ENCODE peak calls at places on chromosomes 2 and 18, in six cellular contexts. V is T-helper 9 cell, O is left ventricle myocardium inferior, T is DMS 273 treated with DMSO at 0.1 percent for 48 hours, Q is H7, H is SW480. X is an unnamed sample.

GRCh38 chr2:30645081-30645744 is 162.0 kb downstream of the CAPN13 start:
- DNase-seq in V (no peak), O (no peak), T (no peak), Q (no peak), H (no peak), X (no peak)

GRCh38 chr2:15173506-15173905 is 387.6 kb downstream of the NBAS start:
- DNase-seq in V (no peak), O (no peak), T (no peak), Q (no peak), H (no peak), X (no peak)

GRCh38 chr2:129885735-129886134 is 93.7 kb upstream of the RAB6C start:
- DNase-seq in V (no peak), O (no peak), T (no peak), Q (no peak), H (peak), X (no peak)

GRCh38 chr18:67783215-67783946 is 266.9 kb upstream of the DSEL start:
- DNase-seq in V (no peak), O (no peak), T (no peak), Q (no peak), H (peak), X (no peak)

GRCh38 chr2:66346241-66346664 is 88.7 kb upstream of the MEIS1 start:
- DNase-seq in V (no peak), O (no peak), T (no peak), Q (no peak), H (no peak), X (no peak)

GRCh38 chr18:75478996-75479870 is 51.7 kb upstream of the SMIM21 start:
- DNase-seq in V (no peak), O (no peak), T (no peak), Q (peak), H (peak), X (peak)

GRCh38 chr2:190537765-190538164 is 3.2 kb upstream of the NEMP2 start:
- DNase-seq in V (no peak), O (no peak), T (no peak), Q (no peak), H (no peak), X (no peak)

GRCh38 chr2:95231723-95232122 is 24.4 kb downstream of the ZNF892 start:
- DNase-seq in V (no peak), O (peak), T (peak), Q (peak), H (peak), X (peak)

GRCh38 chr2:219951111-219951510 is 323.7 kb downstream of the SLC4A3 start:
- DNase-seq in V (no peak), O (no peak), T (no peak), Q (no peak), H (no peak), X (no peak)

GRCh38 chr2:1162768-1163584 is 212.3 kb downstream of the SNTG2 start:
- DNase-seq in V (peak), O (peak), T (no peak), Q (no peak), H (no peak), X (no peak)

GRCh38 chr2:149601141-149601796 is 13.7 kb upstream of the MMADHC start:
- DNase-seq in V (no peak), O (no peak), T (no peak), Q (no peak), H (no peak), X (no peak)

X was measured in NCI-H774.